ENCODE peak calls at places on chromosomes 2 and 18, in five cellular contexts. A, V, Z, P and X are unnamed samples.

GRCh38 chr2:222738759-222739292 is 67.4 kb downstream of the MOGAT1 start:
- DNase-seq in A (no peak), V (no peak), Z (peak), P (peak), X (no peak)

GRCh38 chr2:235966396-235966795 is 201.8 kb downstream of the GBX2 start:
- DNase-seq in A (no peak), V (no peak), Z (no peak), P (no peak), X (no peak)

GRCh38 chr2:10361220-10361588 is 58.5 kb downstream of the HPCAL1 start:
- DNase-seq in A (no peak), V (peak), Z (no peak), P (no peak), X (peak)

GRCh38 chr2:152861349-152861942 is 143.0 kb downstream of the ARL6IP6 start:
- DNase-seq in A (peak), V (peak), Z (peak), P (peak), X (peak)

GRCh38 chr2:96093528-96093927 is 22.8 kb downstream of the ADRA2B start:
- DNase-seq in A (no peak), V (no peak), Z (peak), P (no peak), X (no peak)

GRCh38 chr18:33010149-33010548 is 237.3 kb upstream of the KLHL14 start:
- DNase-seq in A (peak), V (no peak), Z (no peak), P (no peak), X (no peak)

GRCh38 chr2:155645771-155646170 is 686.8 kb downstream of the NR4A2 start:
- DNase-seq in A (peak), V (no peak), Z (no peak), P (no peak), X (no peak)

GRCh38 chr18:2146092-2146491 is 425.2 kb downstream of the METTL4 start:
- DNase-seq in A (no peak), V (no peak), Z (no peak), P (no peak), X (no peak)

GRCh38 chr2:2852015-2852777 is 521.1 kb upstream of the MYT1L start:
- DNase-seq in A (no peak), V (no peak), Z (no peak), P (no peak), X (no peak)

GRCh38 chr2:17981936-17982335 is 103.5 kb downstream of the KCNS3 start:
- DNase-seq in A (no peak), V (no peak), Z (no peak), P (no peak), X (no peak)

GRCh38 chr2:202660796-202661195 is 26.0 kb downstream of the FAM117B start:
- DNase-seq in A (no peak), V (no peak), Z (no peak), P (no peak), X (no peak)

GRCh38 chr18:53603281-53603680 is 621.2 kb downstream of the MBD2 start:
- DNase-seq in A (no peak), V (peak), Z (no peak), P (no peak), X (no peak)

GRCh38 chr2:176095421-176095820 is 2.9 kb downstream of the HOXD13 start:
- DNase-seq in A (no peak), V (no peak), Z (no peak), P (no peak), X (no peak)

GRCh38 chr2:221465776-221466175 is 106.3 kb downstream of the EPHA4 start:
- DNase-seq in A (peak), V (no peak), Z (no peak), P (no peak), X (no peak)

GRCh38 chr2:108910541-108911396 is 78.3 kb downstream of the EDAR start:
- DNase-seq in A (no peak), V (no peak), Z (no peak), P (no peak), X (no peak)

GRCh38 chr2:241351640-241352031 is 4.4 kb upstream of the FARP2 start:
- DNase-seq in A (no peak), V (no peak), Z (no peak), P (no peak), X (no peak)

GRCh38 chr2:120305296-120305695 is 40.6 kb upstream of the INHBB start:
- DNase-seq in A (no peak), V (no peak), Z (no peak), P (no peak), X (no peak)

GRCh38 chr2:31729442-31730092 is 148.8 kb upstream of the SRD5A2 start:
- DNase-seq in A (peak), V (peak), Z (no peak), P (peak), X (peak)

GRCh38 chr2:12717988-12718661 is 1.4 kb downstream of the TRIB2 start:
- DNase-seq in A (peak), V (peak), Z (no peak), P (peak), X (peak)